ENCODE peak calls at places on chromosomes 16 and 17, in five cellular contexts. T, L, C, I and G are unnamed samples.

GRCh38 chr17:42937712-42938596 is 26.3 kb downstream of the AARSD1 start:
- DNase-seq in T (peak; percentile 64), L (peak; percentile 73), C (no peak), I (peak; percentile 73), G (peak; percentile 68)

GRCh38 chr17:70190959-70191805 is 21.9 kb downstream of the KCNJ2 start:
- DNase-seq in T (peak; percentile 7), L (no peak), C (no peak), I (no peak), G (no peak)

GRCh38 chr17:41492771-41493170 is 3.1 kb upstream of the KRT36 start:
- DNase-seq in T (peak; percentile 27), L (peak; percentile 45), C (no peak), I (peak; percentile 49), G (peak; percentile 50)

GRCh38 chr17:59756236-59756818 is 48.9 kb downstream of the VMP1 start:
- DNase-seq in T (peak; percentile 74), L (no peak), C (no peak), I (peak; percentile 88), G (no peak)

GRCh38 chr17:67200727-67201301 is 44.2 kb downstream of the HELZ start:
- DNase-seq in T (no peak), L (peak; percentile 19), C (no peak), I (peak; percentile 53), G (peak; percentile 55)

GRCh38 chr17:48310748-48311213 is 119.2 kb downstream of the SKAP1 start:
- DNase-seq in T (no peak), L (peak; percentile 75), C (no peak), I (no peak), G (no peak)

GRCh38 chr17:80518392-80518791 is 26.2 kb upstream of the RPTOR start:
- DNase-seq in T (no peak), L (no peak), C (no peak), I (no peak), G (no peak)

GRCh38 chr17:40443196-40443987 is at the start of gene IGFBP4:
- DNase-seq in T (peak; percentile 71), L (peak; percentile 86), C (no peak), I (peak; percentile 69), G (peak; percentile 92)

GRCh38 chr17:38584350-38584925 is 21.3 kb downstream of the SRCIN1 start:
- DNase-seq in T (peak; percentile 33), L (peak; percentile 71), C (no peak), I (peak; percentile 41), G (peak; percentile 86)

GRCh38 chr17:35214631-35215273 is 20.6 kb upstream of the SLC35G3 start:
- DNase-seq in T (no peak), L (no peak), C (peak; percentile 8), I (no peak), G (no peak)

GRCh38 chr17:57900991-57901743 is 51.3 kb upstream of the MRPS23 start:
- DNase-seq in T (no peak), L (no peak), C (no peak), I (no peak), G (no peak)

GRCh38 chr17:57899822-57900221 is 50.0 kb upstream of the MRPS23 start:
- DNase-seq in T (no peak), L (no peak), C (no peak), I (no peak), G (no peak)

GRCh38 chr17:57899391-57899790 is 49.5 kb upstream of the MRPS23 start:
- DNase-seq in T (no peak), L (no peak), C (no peak), I (no peak), G (no peak)

GRCh38 chr17:57895382-57896060 is 45.7 kb upstream of the MRPS23 start:
- DNase-seq in T (no peak), L (no peak), C (no peak), I (no peak), G (no peak)

DNA sequence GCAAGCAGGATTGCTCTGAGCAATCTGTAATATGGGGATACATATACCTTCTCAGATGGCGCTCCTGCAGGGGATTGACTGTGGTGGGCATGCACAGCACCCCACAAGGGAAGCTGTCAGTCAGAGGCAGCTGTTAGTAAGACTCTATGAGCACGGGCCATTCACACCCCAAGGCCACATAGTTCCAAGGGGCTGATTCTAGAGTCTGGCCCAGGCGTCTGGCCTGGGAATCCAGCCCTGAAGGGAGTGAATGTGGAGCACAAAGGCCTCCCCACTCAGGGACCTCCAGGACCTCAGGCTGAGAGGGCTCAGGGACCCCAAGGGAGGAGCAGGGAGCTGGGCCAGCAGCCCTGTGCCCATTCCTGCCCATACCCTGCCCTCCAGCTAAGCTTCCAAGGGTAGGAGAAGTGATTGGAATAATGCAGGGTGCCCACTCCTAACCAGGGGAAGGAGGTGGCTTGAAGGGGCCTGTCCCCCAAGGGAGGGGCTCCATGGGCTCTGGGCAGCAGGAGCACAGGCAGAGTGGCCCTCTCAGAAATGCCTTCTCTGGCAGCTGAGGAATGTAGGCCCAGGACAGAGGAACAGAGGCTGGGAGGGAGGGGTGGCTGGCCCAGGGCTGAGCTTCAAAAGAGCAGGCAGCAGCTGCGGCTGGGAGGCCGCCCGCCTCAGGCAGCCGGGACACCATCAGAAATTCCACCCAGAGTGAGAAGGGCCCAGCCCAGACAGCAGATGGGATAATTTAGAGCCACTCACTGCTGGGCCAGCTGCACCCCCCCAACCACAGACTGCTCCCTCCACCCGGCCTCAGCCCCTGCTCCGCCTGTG is 48.9 kb upstream of the MRPS23 start:
- DNase-seq in T (peak; percentile 49), L (no peak), C (no peak), I (peak; percentile 72), G (peak; percentile 58)
- TF ChIP-seq MXI1 in T (no peak), L (no peak), C (no peak), I (no peak), G (no peak)

GRCh38 chr17:74813793-74814192 is 37.6 kb upstream of the NAT9 start:
- DNase-seq in T (no peak), L (no peak), C (no peak), I (no peak), G (no peak)
- H3K4me1 ChIP-seq in T (no peaks in the 10 kb centered on the region), L (no peaks in the 10 kb centered on the region), C (no peaks in the 10 kb centered on the region), I (no peaks in the 10 kb centered on the region), G (no peaks in the 10 kb centered on the region)

GRCh38 chr16:85529489-85530369 is 83.4 kb upstream of the GSE1 start:
- DNase-seq in T (no peak), L (no peak), C (no peak), I (no peak), G (peak; percentile 73)

GRCh38 chr16:85528528-85529387 is 84.4 kb upstream of the GSE1 start:
- DNase-seq in T (no peak), L (peak; percentile 85), C (no peak), I (no peak), G (peak; percentile 70)

GRCh38 chr16:85526132-85526731 is 86.9 kb upstream of the GSE1 start:
- DNase-seq in T (no peak), L (no peak), C (no peak), I (peak; percentile 53), G (peak; percentile 69)

GRCh38 chr16:85527042-85527766 is 85.9 kb upstream of the GSE1 start:
- DNase-seq in T (no peak), L (no peak), C (no peak), I (no peak), G (no peak)

DNA sequence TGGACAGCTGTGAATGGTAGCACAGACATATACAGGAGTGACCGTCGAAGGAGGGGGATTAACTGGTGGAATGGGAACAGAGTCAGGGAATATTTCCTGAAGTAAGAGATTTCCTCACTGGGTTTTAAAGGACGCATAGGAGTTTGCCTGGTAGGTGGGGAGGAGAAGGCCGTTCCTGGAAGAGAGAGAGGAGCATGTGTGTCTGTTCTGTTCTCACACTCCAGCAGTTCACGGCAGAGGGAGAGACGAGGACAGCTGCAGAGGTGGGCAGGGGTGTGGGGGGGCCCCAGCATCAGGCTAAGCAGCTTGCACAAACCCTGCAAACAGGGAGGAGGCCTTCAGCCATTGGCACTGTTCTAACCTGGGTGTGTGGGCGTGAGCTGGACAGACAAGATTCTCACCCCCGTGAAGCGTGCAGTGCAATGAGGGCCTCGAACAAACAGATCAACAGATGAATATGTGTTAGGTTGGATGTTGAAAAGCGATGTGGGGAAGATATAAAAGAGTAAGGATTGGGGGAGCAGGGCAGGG is 85.3 kb upstream of the GSE1 start:
- DNase-seq in T (no peak), L (no peak), C (no peak), I (no peak), G (no peak)
- TF ChIP-seq MXI1 in T (no peak), L (no peak), C (no peak), I (no peak), G (no peak)

GRCh38 chr16:73023320-73023719 is 24.6 kb downstream of the ZFHX3 start:
- DNase-seq in T (no peak), L (no peak), C (no peak), I (no peak), G (no peak)
- H3K4me1 ChIP-seq in T (peaks cover 22% of the 10 kb centered on the region), L (no peaks in the 10 kb centered on the region), C (no peaks in the 10 kb centered on the region), I (peaks cover 91% of the 10 kb centered on the region), G (peaks cover 68% of the 10 kb centered on the region)

GRCh38 chr17:50106393-50107131 is 11.4 kb downstream of the PDK2 start:
- DNase-seq in T (no peak), L (no peak), C (no peak), I (no peak), G (no peak)

GRCh38 chr17:50108556-50108955 is 13.4 kb downstream of the PDK2 start:
- DNase-seq in T (no peak), L (no peak), C (no peak), I (no peak), G (no peak)

GRCh38 chr17:50109785-50110184 is 14.6 kb downstream of the PDK2 start:
- DNase-seq in T (no peak), L (no peak), C (no peak), I (no peak), G (no peak)

GRCh38 chr17:50109207-50109606 is 14.1 kb downstream of the PDK2 start:
- DNase-seq in T (no peak), L (no peak), C (no peak), I (no peak), G (no peak)

GRCh38 chr17:50107790-50108414 is 12.8 kb downstream of the PDK2 start:
- DNase-seq in T (peak; percentile 69), L (no peak), C (no peak), I (no peak), G (no peak)
- TF ChIP-seq MXI1 in T (no peak), L (no peak), C (no peak), I (no peak), G (no peak)

GRCh38 chr16:57630402-57630787 is 2.0 kb downstream of the ADGRG1 start:
- DNase-seq in T (no peak), L (no peak), C (no peak), I (no peak), G (no peak)

GRCh38 chr16:57630931-57631845 is 2.8 kb downstream of the ADGRG1 start:
- DNase-seq in T (no peak), L (no peak), C (no peak), I (no peak), G (no peak)

GRCh38 chr16:57633383-57634064 is 5.1 kb downstream of the ADGRG1 start:
- DNase-seq in T (no peak), L (no peak), C (no peak), I (no peak), G (no peak)

GRCh38 chr16:57634171-57634570 is 5.7 kb downstream of the ADGRG1 start:
- DNase-seq in T (peak; percentile 54), L (no peak), C (no peak), I (no peak), G (no peak)

DNA sequence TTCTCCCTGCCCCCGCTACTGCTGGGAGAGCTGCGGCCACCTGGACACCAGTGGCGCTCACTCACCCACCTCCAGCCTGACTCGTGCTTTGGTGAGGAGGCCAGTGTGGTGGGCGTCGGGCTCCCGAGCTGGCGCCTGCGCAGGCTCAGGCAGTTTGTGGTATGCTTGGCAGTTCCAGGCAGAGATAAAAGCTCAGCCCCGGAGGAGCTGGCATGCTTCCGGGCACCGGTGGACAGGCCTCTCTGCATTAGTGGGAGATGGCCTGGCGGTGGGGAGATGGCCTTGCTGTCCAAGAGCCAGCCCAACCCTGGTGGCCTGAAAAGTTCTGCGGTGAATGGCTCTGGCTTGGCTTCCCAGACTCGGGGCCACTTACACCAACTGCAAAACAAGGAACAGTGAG is 4.1 kb downstream of the ADGRG1 start:
- DNase-seq in T (peak; percentile 28), L (no peak), C (no peak), I (no peak), G (no peak)
- H3K4me1 ChIP-seq in T (peaks cover 22% of the 10 kb centered on the region), L (peaks cover 10% of the 10 kb centered on the region), C (no peaks in the 10 kb centered on the region), I (peaks cover 51% of the 10 kb centered on the region), G (peaks cover 31% of the 10 kb centered on the region)

GRCh38 chr16:7185689-7186088 is 147.0 kb upstream of the RBFOX1 start:
- DNase-seq in T (no peak), L (no peak), C (no peak), I (peak; percentile 71), G (no peak)
- TF ChIP-seq MXI1 in T (no peak), L (no peak), C (no peak), I (no peak), G (no peak)